ENCODE peak calls at places on chromosome X, in nine cellular contexts. P is NB4, T is bronchial epithelial cell, J is hepatocyte, E is epithelial cell of esophagus, G is mesothelial cell of epicardium, F is fibroblast of lung, A is AG09309, K is cardiac muscle cell. H is an unnamed sample.

GRCh38 chrX:43559643-43560042 is 96.5 kb upstream of the MAOA start:
- DNase-seq in J (peak; percentile 70), E (peak; percentile 53), T (peak; percentile 42), F (peak; percentile 59), P (peak; percentile 49), G (peak; percentile 45), A (no peak), K (peak; percentile 71), H (no peak)

GRCh38 chrX:11423362-11423818 is 130.2 kb downstream of the AMELX start:
- DNase-seq in P (peak; percentile 61), J (no peak), T (peak; percentile 7), A (no peak), G (no peak), F (peak; percentile 84), K (no peak), E (no peak), H (peak; percentile 24)

GRCh38 chrX:46770817-46771163 is 11.9 kb upstream of the SLC9A7 start:
- DNase-seq in G (no peak), F (peak; percentile 69), K (no peak), P (no peak), E (peak; percentile 89), J (no peak), A (peak; percentile 71), T (peak; percentile 90), H (no peak)

GRCh38 chrX:114201622-114202021 is 382.3 kb upstream of the HTR2C start:
- DNase-seq in E (no peak), G (no peak), A (no peak), P (no peak), F (no peak), J (no peak), T (no peak), K (no peak), H (no peak)

GRCh38 chrX:110089656-110090404 is 86.9 kb downstream of the TMEM164 start:
- DNase-seq in P (peak; percentile 82), G (no peak), K (no peak), E (no peak), T (no peak), A (no peak), J (no peak), F (no peak), H (no peak)

GRCh38 chrX:40012800-40013682 is 84.7 kb downstream of the BCOR start:
- DNase-seq in F (peak; percentile 64), T (peak; percentile 43), J (peak; percentile 91), G (no peak), A (no peak), P (peak; percentile 91), E (peak; percentile 62), K (peak; percentile 85), H (peak; percentile 61)

GRCh38 chrX:5113128-5113527 is 1115.5 kb downstream of the NLGN4X start:
- DNase-seq in J (peak; percentile 42), F (no peak), T (peak; percentile 34), K (peak; percentile 52), G (no peak), E (peak; percentile 20), P (peak; percentile 27), A (no peak), H (no peak)

GRCh38 chrX:113954297-113954696 is 629.6 kb upstream of the HTR2C start:
- DNase-seq in K (no peak), A (no peak), T (no peak), G (no peak), J (no peak), P (no peak), F (no peak), E (no peak), H (no peak)

GRCh38 chrX:11967986-11968385 is 170.3 kb upstream of the FRMPD4 start:
- DNase-seq in K (no peak), J (no peak), A (no peak), E (no peak), F (no peak), P (no peak), T (peak; percentile 33), G (no peak), H (no peak)

GRCh38 chrX:2283111-2283847 is 217.5 kb downstream of the DHRSX start:
- DNase-seq in A (no peak), J (no peak), F (no peak), T (no peak), K (no peak), P (no peak), G (no peak), E (no peak), H (no peak)

GRCh38 chrX:153687121-153688039 is at the start of gene SLC6A8:
- DNase-seq in A (no peak), E (peak; percentile 72), J (peak; percentile 81), P (peak; percentile 56), F (peak; percentile 52), G (peak; percentile 65), T (no peak), K (peak; percentile 68), H (peak; percentile 63)

GRCh38 chrX:153688071-153688470 is 345 bp downstream of the SLC6A8 start:
- DNase-seq in J (no peak), E (no peak), P (no peak), T (no peak), G (no peak), A (no peak), K (no peak), F (no peak), H (no peak)

GRCh38 chrX:153685179-153685536 is 2.6 kb upstream of the SLC6A8 start:
- DNase-seq in E (no peak), A (no peak), T (no peak), K (peak; percentile 56), F (no peak), P (no peak), G (no peak), J (no peak), H (no peak)

GRCh38 chrX:153684447-153685178 is 3.1 kb upstream of the SLC6A8 start:
- DNase-seq in K (no peak), G (no peak), F (no peak), E (no peak), T (no peak), P (no peak), A (no peak), J (no peak), H (no peak)

DNA sequence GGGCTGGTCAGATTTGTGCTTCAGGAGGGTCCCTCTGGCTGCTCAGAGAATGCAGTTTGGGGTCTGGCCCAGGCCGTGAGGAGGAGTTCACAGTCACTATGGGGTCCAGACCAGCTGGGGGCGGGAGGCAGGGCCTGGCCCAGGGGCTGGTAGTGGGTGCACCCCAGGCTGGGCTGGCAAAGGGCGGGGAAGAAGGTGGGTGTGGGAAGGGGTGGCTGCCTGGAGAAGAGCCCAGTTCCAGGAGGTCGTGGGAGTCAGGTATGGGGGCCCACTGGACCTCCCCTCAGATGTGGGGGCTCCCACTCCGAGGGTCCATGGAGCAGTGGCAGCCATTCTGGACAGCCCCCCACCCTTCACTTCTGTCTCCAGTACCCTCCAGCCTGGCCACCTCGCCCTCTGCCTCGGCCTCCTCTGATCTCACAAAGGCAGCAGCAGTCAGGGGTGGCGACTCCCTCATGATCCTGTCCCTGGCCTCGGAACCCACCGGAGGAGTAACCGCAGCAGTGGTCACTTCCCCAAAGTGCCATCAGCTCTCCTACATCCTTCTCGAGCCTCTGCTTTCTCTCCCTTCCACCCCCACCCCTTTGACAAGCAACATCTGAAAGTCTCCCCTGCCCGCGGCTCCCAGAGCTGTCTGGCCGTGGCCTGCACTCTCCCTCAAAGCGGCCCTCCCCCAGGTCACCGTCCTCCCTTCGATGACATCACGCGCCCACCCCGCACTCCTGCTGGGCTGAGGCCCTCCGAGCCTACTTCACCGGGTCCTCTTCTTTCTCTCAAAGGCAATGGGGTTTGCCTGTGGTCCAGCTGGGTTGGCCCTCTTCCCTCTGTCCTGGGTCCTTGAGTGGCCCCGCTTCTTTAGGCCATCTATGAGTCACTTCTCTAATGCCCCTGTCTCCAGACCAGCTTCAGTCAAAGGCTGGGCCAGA is 1.7 kb upstream of the SLC6A8 start:
- DNase-seq in P (peak; percentile 67), F (no peak), K (no peak), A (no peak), G (no peak), E (no peak), T (no peak), J (no peak), H (no peak)
- TF ChIP-seq CTCF in P (no peak), F (no peak), K (no peak), A (no peak), G (no peak), E (no peak), T (no peak), J (no peak), H (no peak)

DNA sequence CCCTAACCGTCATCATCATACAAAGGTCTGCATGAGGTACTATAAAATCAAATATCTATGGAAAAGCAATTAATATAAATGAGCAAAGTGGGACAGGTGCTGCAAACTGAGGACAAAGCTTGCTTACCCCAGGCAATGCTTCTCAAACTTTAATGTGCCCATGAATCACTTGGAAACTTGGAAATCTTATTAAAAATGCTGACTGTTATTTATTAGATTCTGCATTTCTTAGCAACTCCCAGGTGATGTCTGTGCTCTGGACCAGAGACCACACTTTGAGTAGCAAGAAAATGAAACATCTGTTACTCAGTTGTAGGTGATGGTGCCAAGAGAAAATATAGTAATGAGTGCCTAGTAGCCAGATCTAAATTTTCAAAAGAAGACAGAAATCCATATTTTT is 890.4 kb upstream of the FTHL17 start:
- DNase-seq in P (no peak), E (no peak), F (no peak), G (no peak), J (no peak), K (no peak), T (no peak), A (no peak), H (no peak)
- TF ChIP-seq CTCF in P (no peak), E (no peak), F (no peak), G (no peak), J (no peak), K (no peak), T (no peak), A (no peak), H (no peak)

DNA sequence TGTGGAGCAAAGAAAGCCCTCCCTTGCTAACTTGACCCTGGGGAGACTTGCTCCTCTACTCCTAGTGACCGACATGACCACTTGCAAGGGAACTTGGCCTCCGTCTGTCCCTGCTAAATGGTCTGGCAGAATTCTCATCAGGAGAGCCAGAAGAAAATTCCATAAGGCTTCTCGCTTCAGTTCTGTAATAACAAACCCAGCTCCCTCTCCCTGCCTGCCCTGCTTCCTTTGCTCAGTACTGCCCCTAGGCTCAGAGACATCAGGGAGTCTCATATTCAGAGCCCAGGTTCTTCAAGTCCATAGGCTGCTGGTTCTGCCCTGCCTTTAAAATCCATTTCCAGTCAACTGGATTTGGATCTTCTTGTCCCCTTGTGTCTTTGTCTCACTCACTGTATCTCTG is 13.1 kb downstream of the DOCK11 start:
- DNase-seq in A (no peak), K (no peak), G (no peak), P (no peak), T (no peak), J (no peak), E (no peak), F (no peak), H (no peak)
- TF ChIP-seq CTCF in A (no peak), K (peak; percentile 15), G (no peak), P (no peak), T (no peak), J (no peak), E (no peak), F (peak; percentile 4), H (no peak)

DNA sequence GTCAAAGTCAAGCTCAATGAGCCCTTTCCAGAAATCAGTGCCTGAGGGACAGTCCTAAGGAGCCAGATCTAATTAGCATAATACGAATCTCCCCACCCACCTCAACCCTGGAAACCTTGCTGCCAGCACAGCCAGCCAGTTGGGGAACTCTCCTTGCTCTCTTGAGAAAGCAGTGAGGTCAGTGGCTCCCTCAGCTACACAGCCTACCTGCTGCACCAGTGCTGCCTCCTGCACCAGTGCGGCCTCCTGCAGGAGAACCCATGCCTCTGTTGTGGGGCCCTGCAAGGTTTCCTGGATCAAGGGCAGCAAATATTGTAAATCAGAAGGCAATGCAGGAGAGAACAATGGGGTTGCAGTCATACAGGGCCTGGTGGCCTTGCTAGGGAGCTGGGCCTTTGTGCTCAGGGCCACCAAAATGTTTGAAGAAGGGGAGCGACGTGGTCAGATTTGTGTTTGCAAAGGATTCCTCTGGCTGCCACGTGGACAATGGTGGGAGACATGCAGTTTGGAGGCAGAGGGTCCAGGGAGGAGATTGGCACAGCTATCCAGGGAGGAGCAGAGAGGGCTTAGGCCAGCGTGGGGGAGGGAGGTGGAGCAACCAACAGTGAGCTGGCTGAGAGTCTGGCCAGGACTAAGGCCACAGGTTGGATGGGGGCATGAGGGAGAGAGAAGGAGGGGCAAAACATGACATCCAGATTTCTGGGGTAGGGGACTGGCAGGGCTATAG is 124.3 kb upstream of the MAMLD1 start:
- DNase-seq in E (no peak), J (no peak), T (no peak), F (no peak), K (no peak), G (no peak), A (no peak), P (no peak), H (no peak)
- TF ChIP-seq CTCF in E (no peak), J (no peak), T (no peak), F (no peak), K (no peak), G (no peak), A (no peak), P (no peak), H (no peak)

H was measured in GM13977.